ENCODE peak calls at places on chromosome 17, in six cellular contexts. B, I, X, O, A and M are unnamed samples.

GRCh38 chr17:70552230-70552981 is 383.1 kb downstream of the KCNJ2 start:
- DNase-seq in B (peak), I (no peak), X (peak), O (peak), A (no peak), M (peak)

GRCh38 chr17:4986403-4986802 is 1.1 kb downstream of the CAMTA2 start:
- DNase-seq in B (no peak), I (no peak), X (no peak), O (no peak), A (no peak), M (no peak)

GRCh38 chr17:44223574-44224046 is 4.1 kb upstream of the UBTF start:
- DNase-seq in B (no peak), I (no peak), X (no peak), O (no peak), A (no peak), M (peak)

GRCh38 chr17:11506635-11507034 is 91.6 kb upstream of the DNAH9 start:
- DNase-seq in B (peak), I (no peak), X (peak), O (no peak), A (no peak), M (no peak)

GRCh38 chr17:2253362-2253761 is 50.2 kb downstream of the SMG6 start:
- DNase-seq in B (no peak), I (no peak), X (no peak), O (no peak), A (no peak), M (no peak)

GRCh38 chr17:29682054-29682453 is 59.3 kb upstream of the CORO6 start:
- DNase-seq in B (no peak), I (no peak), X (no peak), O (no peak), A (no peak), M (no peak)

GRCh38 chr17:9837551-9838471 is 12.1 kb downstream of the GLP2R start:
- DNase-seq in B (no peak), I (no peak), X (peak), O (peak), A (no peak), M (peak)

GRCh38 chr17:18020971-18021370 is 18.0 kb downstream of the ATPAF2 start:
- DNase-seq in B (no peak), I (no peak), X (no peak), O (no peak), A (no peak), M (no peak)

GRCh38 chr17:17526369-17526768 is 30.2 kb upstream of the RASD1 start:
- DNase-seq in B (no peak), I (no peak), X (no peak), O (no peak), A (no peak), M (no peak)

GRCh38 chr17:21235921-21236320 is 17.3 kb downstream of the NATD1 start:
- DNase-seq in B (no peak), I (no peak), X (no peak), O (no peak), A (no peak), M (no peak)

GRCh38 chr17:65181237-65182061 is 44.3 kb downstream of the RGS9 start:
- DNase-seq in B (no peak), I (no peak), X (no peak), O (no peak), A (no peak), M (no peak)

GRCh38 chr17:44005865-44006580 is 1.6 kb downstream of the NAGS start:
- DNase-seq in B (no peak), I (no peak), X (peak), O (peak), A (no peak), M (no peak)

GRCh38 chr17:2023692-2024571 is 1.2 kb downstream of the RTN4RL1 start:
- DNase-seq in B (peak), I (peak), X (peak), O (peak), A (peak), M (peak)

GRCh38 chr17:64441772-64442549 is 7.0 kb upstream of the MILR1 start:
- DNase-seq in B (no peak), I (no peak), X (no peak), O (peak), A (peak), M (peak)

GRCh38 chr17:10119203-10120112 is 78.9 kb downstream of the GAS7 start:
- DNase-seq in B (no peak), I (no peak), X (peak), O (no peak), A (peak), M (no peak)

GRCh38 chr17:4771519-4772234 is at the start of gene TM4SF5:
- DNase-seq in B (no peak), I (no peak), X (no peak), O (no peak), A (no peak), M (no peak)

GRCh38 chr17:81518113-81518784 is 5.7 kb upstream of the ACTG1 start:
- DNase-seq in B (no peak), I (no peak), X (peak), O (peak), A (peak), M (no peak)

GRCh38 chr17:1360975-1361374 is 39.0 kb downstream of the YWHAE start:
- DNase-seq in B (no peak), I (no peak), X (no peak), O (no peak), A (no peak), M (no peak)

GRCh38 chr17:43367588-43368242 is 31.1 kb upstream of the ARL4D start:
- DNase-seq in B (peak), I (no peak), X (peak), O (peak), A (peak), M (peak)

GRCh38 chr17:58630883-58631522 is 60.8 kb downstream of the TEX14 start:
- DNase-seq in B (peak), I (peak), X (peak), O (peak), A (peak), M (no peak)

GRCh38 chr17:64115871-64116534 is 13.9 kb downstream of the ERN1 start:
- DNase-seq in B (no peak), I (no peak), X (no peak), O (peak), A (peak), M (peak)

GRCh38 chr17:62724398-62725146 is 83.5 kb downstream of the MARCHF10 start:
- DNase-seq in B (no peak), I (no peak), X (peak), O (no peak), A (peak), M (peak)

GRCh38 chr17:48718162-48718780 is 4.0 kb downstream of the PRAC1 start:
- DNase-seq in B (no peak), I (no peak), X (no peak), O (peak), A (no peak), M (no peak)

GRCh38 chr17:27872776-27873175 is 20.4 kb downstream of the LYRM9 start:
- DNase-seq in B (no peak), I (no peak), X (no peak), O (no peak), A (peak), M (no peak)

GRCh38 chr17:61065263-61065773 is 334.3 kb upstream of the TBX2 start:
- DNase-seq in B (no peak), I (no peak), X (no peak), O (peak), A (peak), M (peak)

GRCh38 chr17:888998-889401 is 90.6 kb downstream of the NXN start:
- DNase-seq in B (no peak), I (no peak), X (no peak), O (no peak), A (no peak), M (no peak)

GRCh38 chr17:50881182-50881581 is 15.0 kb upstream of the TOB1 start:
- DNase-seq in B (no peak), I (no peak), X (peak), O (no peak), A (no peak), M (no peak)

GRCh38 chr17:10046259-10046658 is 141.2 kb upstream of the RCVRN start:
- DNase-seq in B (no peak), I (no peak), X (no peak), O (no peak), A (no peak), M (no peak)

GRCh38 chr17:81354252-81354943 is 40.9 kb upstream of the BAHCC1 start:
- DNase-seq in B (no peak), I (no peak), X (no peak), O (no peak), A (no peak), M (no peak)

GRCh38 chr17:31674305-31674704 is 184.7 kb downstream of the COPRS start:
- DNase-seq in B (no peak), I (no peak), X (no peak), O (no peak), A (no peak), M (peak)

GRCh38 chr17:29771561-29771960 is 148.8 kb upstream of the CORO6 start:
- DNase-seq in B (no peak), I (no peak), X (no peak), O (no peak), A (no peak), M (no peak)

GRCh38 chr17:45801386-45801785 is 17.3 kb downstream of the CRHR1 start:
- DNase-seq in B (no peak), I (no peak), X (no peak), O (no peak), A (no peak), M (no peak)
- H3K14ac ChIP-seq in B (no peak), I (no peak), X (no peak), O (no peak), A (no peak), M (no peak)

DNA sequence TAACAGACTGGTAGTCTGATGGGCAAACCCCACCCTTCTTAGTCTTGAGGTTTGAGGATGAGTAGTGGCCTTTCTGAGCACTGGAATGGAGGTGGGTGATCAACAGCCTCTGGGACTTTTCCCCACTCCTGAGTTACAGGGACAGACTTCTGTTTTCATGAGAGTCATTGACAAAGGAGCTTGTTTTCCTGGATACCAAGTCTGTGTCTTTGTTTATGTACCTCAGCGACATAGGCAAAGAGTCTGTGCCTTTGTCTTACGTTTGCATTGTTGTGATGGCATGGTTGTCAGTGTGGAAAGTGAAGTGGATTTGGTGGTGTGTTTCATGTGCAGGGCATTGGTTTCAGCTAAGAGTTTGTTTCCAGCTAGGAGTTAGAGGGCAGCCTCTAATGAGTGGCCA is 17.5 kb downstream of the EPN2 start:
- DNase-seq in B (no peak), I (no peak), X (no peak), O (no peak), A (peak), M (no peak)
- H3K14ac ChIP-seq in B (no peak), I (no peak), X (peak), O (no peak), A (no peak), M (no peak)

GRCh38 chr17:38528101-38528500 is 77.7 kb downstream of the SRCIN1 start:
- DNase-seq in B (no peak), I (no peak), X (no peak), O (no peak), A (no peak), M (no peak)
- H3K14ac ChIP-seq in B (no peak), I (no peak), X (no peak), O (no peak), A (no peak), M (no peak)

GRCh38 chr17:79473836-79474204 is 137.0 kb downstream of the RBFOX3 start:
- DNase-seq in B (no peak), I (no peak), X (no peak), O (no peak), A (no peak), M (no peak)
- H3K14ac ChIP-seq in B (no peak), I (no peak), X (no peak), O (no peak), A (no peak), M (no peak)

GRCh38 chr17:34635876-34636275 is 56.5 kb downstream of the TMEM132E start:
- DNase-seq in B (no peak), I (no peak), X (no peak), O (no peak), A (no peak), M (no peak)
- H3K14ac ChIP-seq in B (peak), I (no peak), X (no peak), O (no peak), A (no peak), M (no peak)

DNA sequence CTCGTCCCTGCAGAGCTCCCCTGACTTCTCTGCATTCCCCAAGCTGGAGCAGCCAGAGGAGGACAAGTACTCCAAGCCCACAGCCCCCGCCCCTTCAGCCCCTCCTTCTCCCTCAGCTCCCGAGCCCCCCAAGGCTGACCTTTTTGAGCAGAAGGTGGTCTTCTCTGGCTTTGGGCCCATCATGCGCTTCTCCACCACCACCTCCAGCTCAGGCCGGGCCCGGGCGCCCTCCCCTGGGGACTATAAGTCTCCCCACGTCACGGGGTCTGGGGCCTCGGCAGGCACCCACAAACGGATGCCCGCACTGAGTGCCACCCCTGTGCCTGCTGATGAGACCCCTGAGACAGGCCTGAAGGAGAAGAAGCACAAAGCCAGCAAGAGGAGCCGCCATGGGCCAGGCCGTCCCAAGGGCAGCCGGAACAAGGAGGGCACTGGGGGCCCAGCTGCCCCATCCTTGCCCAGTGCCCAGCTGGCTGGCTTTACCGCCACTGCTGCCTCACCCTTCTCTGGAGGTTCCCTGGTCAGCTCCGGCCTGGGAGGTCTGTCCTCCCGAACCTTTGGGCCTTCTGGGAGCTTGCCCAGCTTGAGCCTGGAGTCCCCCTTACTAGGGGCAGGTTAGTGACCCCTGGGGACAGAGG is 11.4 kb downstream of the MLLT6 start:
- DNase-seq in B (no peak), I (no peak), X (no peak), O (no peak), A (no peak), M (no peak)
- H3K14ac ChIP-seq in B (no peak), I (no peak), X (no peak), O (no peak), A (no peak), M (no peak)

DNA sequence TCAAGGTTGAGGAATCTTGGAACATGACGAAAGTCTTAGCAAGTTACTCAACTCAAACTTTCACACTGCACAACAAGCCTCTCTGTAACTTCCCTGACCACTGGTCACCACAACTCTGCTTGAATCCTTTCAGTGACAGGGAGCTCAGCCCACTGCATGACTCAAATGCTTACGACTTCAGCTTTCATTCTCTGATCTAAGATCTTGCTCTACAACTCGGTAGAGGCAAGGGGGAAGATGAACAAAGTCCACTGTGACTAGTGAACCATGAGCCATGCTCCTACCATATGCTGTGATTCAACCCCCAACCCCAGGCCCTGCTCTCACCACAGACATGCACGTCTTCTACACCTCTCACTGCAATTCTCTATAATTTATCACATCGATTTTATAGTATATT is 160.9 kb downstream of the SLC39A11 start:
- DNase-seq in B (no peak), I (no peak), X (no peak), O (no peak), A (no peak), M (no peak)
- H3K14ac ChIP-seq in B (no peak), I (no peak), X (no peak), O (no peak), A (no peak), M (no peak)

GRCh38 chr17:41415833-41416335 is 8.5 kb downstream of the KRT37 start:
- DNase-seq in B (no peak), I (no peak), X (no peak), O (peak), A (peak), M (peak)

GRCh38 chr17:41415411-41415810 is 9.0 kb downstream of the KRT37 start:
- DNase-seq in B (no peak), I (no peak), X (no peak), O (no peak), A (no peak), M (peak)

GRCh38 chr17:41413353-41413752 is 11.0 kb downstream of the KRT37 start:
- DNase-seq in B (no peak), I (no peak), X (peak), O (no peak), A (no peak), M (peak)

GRCh38 chr17:41416478-41416877 is 7.9 kb downstream of the KRT37 start:
- DNase-seq in B (no peak), I (no peak), X (no peak), O (peak), A (no peak), M (no peak)

GRCh38 chr17:41413982-41414381 is 10.4 kb downstream of the KRT37 start:
- DNase-seq in B (no peak), I (no peak), X (no peak), O (no peak), A (no peak), M (no peak)
- H3K14ac ChIP-seq in B (no peak), I (no peak), X (no peak), O (no peak), A (no peak), M (peak)

DNA sequence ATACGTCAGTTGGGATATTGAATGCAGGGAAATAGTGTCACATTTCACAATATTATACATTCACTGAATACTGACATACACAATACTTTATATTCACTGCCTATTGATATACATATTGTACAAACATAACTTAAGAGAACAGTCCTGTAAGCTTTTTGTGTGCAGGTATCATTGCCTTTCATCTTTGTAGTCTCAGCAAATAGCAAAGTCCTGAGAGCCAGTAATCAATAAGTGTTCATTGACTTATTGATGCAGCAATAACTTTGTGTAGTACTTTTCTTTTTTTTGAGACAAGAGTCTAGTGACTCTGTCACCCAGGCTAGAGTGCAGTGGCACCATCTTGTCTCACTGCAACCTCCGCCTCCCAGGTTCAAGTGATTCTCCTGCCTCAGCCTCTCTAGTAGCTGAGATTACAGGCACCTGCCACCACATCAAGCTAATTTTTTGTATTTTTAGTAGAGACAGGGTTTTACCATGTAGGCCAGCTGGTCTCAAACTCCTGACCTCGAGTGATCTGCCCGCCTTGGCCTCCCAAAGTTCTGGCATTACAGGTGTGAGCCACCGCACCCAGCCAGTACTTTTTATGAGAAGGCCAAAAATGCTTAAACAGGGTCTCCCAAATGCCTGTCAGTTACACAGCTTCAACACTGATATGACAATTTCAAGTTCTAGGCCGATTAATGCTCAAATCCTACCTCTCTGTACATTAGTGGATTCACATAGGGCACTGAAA is 5.4 kb upstream of the NUP85 start:
- DNase-seq in B (no peak), I (no peak), X (no peak), O (no peak), A (no peak), M (no peak)
- H3K14ac ChIP-seq in B (no peak), I (no peak), X (no peak), O (no peak), A (no peak), M (no peak)